ENCODE peak calls at places on chromosomes 4 and X, in seven cellular contexts. One of them, this sample, is unnamed. For H3K36me3, the result is how much of the 10 kb centered on the place peaks cover.

GRCh38 chrX:57583477-57583876 is 8.3 kb upstream of the ZXDB start:
- DNase-seq in transverse colon: peak
- DNase-seq in mucosa of descending colon: peak
- DNase-seq in IMR-90: no peak
- DNase-seq in HepG2: no peak
- DNase-seq in ovary: no peak
- DNase-seq in esophagus squamous epithelium: no peak
- DNase-seq in this sample: no peak

GRCh38 chr4:25949166-25949748 is 35.2 kb downstream of the SMIM20 start:
- DNase-seq in IMR-90: no peak
- DNase-seq in esophagus squamous epithelium: no peak
- DNase-seq in transverse colon: no peak
- DNase-seq in mucosa of descending colon: peak
- DNase-seq in ovary: no peak
- DNase-seq in HepG2: peak
- DNase-seq in this sample: no peak

GRCh38 chrX:39653656-39654055 is 444.1 kb downstream of the BCOR start:
- DNase-seq in transverse colon: no peak
- DNase-seq in esophagus squamous epithelium: no peak
- DNase-seq in HepG2: no peak
- DNase-seq in mucosa of descending colon: no peak
- DNase-seq in ovary: no peak
- DNase-seq in IMR-90: no peak
- DNase-seq in this sample: no peak

GRCh38 chrX:14409341-14409740 is 120.0 kb upstream of the GLRA2 start:
- DNase-seq in IMR-90: no peak
- DNase-seq in transverse colon: no peak
- DNase-seq in esophagus squamous epithelium: no peak
- DNase-seq in mucosa of descending colon: peak
- DNase-seq in ovary: no peak
- DNase-seq in HepG2: peak
- DNase-seq in this sample: no peak

GRCh38 chr4:121551881-121552280 is 144.9 kb downstream of the ANXA5 start:
- DNase-seq in IMR-90: no peak
- DNase-seq in transverse colon: no peak
- DNase-seq in HepG2: peak
- DNase-seq in mucosa of descending colon: no peak
- DNase-seq in ovary: no peak
- DNase-seq in esophagus squamous epithelium: no peak
- DNase-seq in this sample: no peak

GRCh38 chr4:7687006-7687405 is 252.3 kb upstream of the PSAPL1 start:
- DNase-seq in IMR-90: no peak
- DNase-seq in mucosa of descending colon: no peak
- DNase-seq in esophagus squamous epithelium: no peak
- DNase-seq in ovary: no peak
- DNase-seq in HepG2: no peak
- DNase-seq in transverse colon: no peak
- DNase-seq in this sample: no peak

GRCh38 chr4:5381981-5382441 is 326.3 kb downstream of the EVC2 start:
- DNase-seq in HepG2: no peak
- DNase-seq in ovary: no peak
- DNase-seq in transverse colon: no peak
- DNase-seq in esophagus squamous epithelium: no peak
- DNase-seq in IMR-90: peak
- DNase-seq in mucosa of descending colon: no peak
- DNase-seq in this sample: no peak

GRCh38 chrX:17802756-17803155 is 58.3 kb downstream of the RAI2 start:
- DNase-seq in HepG2: no peak
- DNase-seq in transverse colon: no peak
- DNase-seq in esophagus squamous epithelium: no peak
- DNase-seq in mucosa of descending colon: no peak
- DNase-seq in IMR-90: no peak
- DNase-seq in ovary: no peak
- DNase-seq in this sample: no peak

GRCh38 chrX:120456973-120457372 is 12.1 kb downstream of the LAMP2 start:
- DNase-seq in mucosa of descending colon: no peak
- DNase-seq in esophagus squamous epithelium: no peak
- DNase-seq in ovary: no peak
- DNase-seq in IMR-90: peak
- DNase-seq in HepG2: no peak
- DNase-seq in transverse colon: no peak
- DNase-seq in this sample: no peak

GRCh38 chr4:148445071-148445902 is 3.1 kb upstream of the NR3C2 start:
- DNase-seq in transverse colon: peak
- DNase-seq in ovary: peak
- DNase-seq in IMR-90: no peak
- DNase-seq in HepG2: no peak
- DNase-seq in mucosa of descending colon: peak
- DNase-seq in esophagus squamous epithelium: peak
- DNase-seq in this sample: peak

GRCh38 chrX:133307094-133307493 is 88.9 kb upstream of the TFDP3 start:
- DNase-seq in HepG2: no peak
- DNase-seq in mucosa of descending colon: no peak
- DNase-seq in esophagus squamous epithelium: no peak
- DNase-seq in transverse colon: no peak
- DNase-seq in IMR-90: no peak
- DNase-seq in ovary: no peak
- DNase-seq in this sample: no peak

GRCh38 chrX:133305348-133305747 is 87.2 kb upstream of the TFDP3 start:
- DNase-seq in IMR-90: no peak
- DNase-seq in mucosa of descending colon: no peak
- DNase-seq in transverse colon: no peak
- DNase-seq in ovary: no peak
- DNase-seq in HepG2: no peak
- DNase-seq in esophagus squamous epithelium: no peak
- DNase-seq in this sample: no peak

GRCh38 chrX:133302775-133303445 is 84.8 kb upstream of the TFDP3 start:
- DNase-seq in IMR-90: peak
- DNase-seq in ovary: no peak
- DNase-seq in HepG2: no peak
- DNase-seq in transverse colon: no peak
- DNase-seq in mucosa of descending colon: no peak
- DNase-seq in esophagus squamous epithelium: no peak
- DNase-seq in this sample: peak

DNA sequence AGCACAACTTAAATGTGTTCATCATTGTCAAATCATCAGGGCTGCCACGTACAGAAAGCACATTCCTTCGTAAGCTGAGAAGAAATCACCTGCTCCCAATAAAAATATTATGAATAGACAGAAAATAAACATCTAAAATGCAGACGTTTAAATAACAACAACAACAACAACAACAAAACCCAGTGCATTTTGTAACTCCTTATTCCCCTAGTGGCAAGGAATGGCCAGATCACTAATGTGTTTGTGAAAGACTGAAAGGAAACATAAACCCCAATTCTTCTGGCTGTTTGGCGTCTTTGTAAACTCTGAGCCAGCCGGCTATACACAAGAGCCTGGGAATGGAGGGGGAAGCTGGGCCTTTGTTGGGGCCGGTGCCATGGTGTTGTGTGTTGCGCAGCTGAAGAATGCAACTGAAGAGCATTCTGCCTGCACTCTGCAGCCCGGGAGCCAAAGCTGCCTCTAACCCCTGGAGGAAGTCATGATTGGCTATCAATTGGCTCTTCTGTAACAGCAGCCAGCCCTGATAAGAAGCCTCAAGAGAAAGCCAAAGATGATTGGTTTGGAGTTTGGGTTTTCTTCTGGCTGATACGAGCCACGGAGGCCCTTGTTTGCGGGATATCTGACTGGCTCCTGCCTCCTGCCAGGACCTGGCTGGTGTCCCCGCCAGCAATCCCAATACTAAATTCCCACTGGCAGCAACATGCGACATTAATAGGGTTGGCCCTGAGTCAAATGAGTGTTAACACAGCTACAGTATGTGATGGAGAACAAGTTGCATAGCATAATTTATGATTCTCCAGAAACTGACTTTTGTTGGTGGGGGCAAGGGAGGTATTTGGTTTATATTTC is 89.7 kb upstream of the TFDP3 start:
- DNase-seq in IMR-90: no peak
- DNase-seq in transverse colon: peak
- DNase-seq in mucosa of descending colon: no peak
- DNase-seq in HepG2: no peak
- DNase-seq in ovary: no peak
- DNase-seq in esophagus squamous epithelium: no peak
- DNase-seq in this sample: peak
- H3K36me3 ChIP-seq in IMR-90: under half
- H3K36me3 ChIP-seq in transverse colon: under half
- H3K36me3 ChIP-seq in mucosa of descending colon: under half
- H3K36me3 ChIP-seq in HepG2: under half
- H3K36me3 ChIP-seq in ovary: under half
- H3K36me3 ChIP-seq in esophagus squamous epithelium: under half
- H3K36me3 ChIP-seq in this sample: under half

GRCh38 chr4:159344877-159345276 is 242.0 kb downstream of the RAPGEF2 start:
- DNase-seq in IMR-90: no peak
- DNase-seq in mucosa of descending colon: no peak
- DNase-seq in ovary: no peak
- DNase-seq in HepG2: no peak
- DNase-seq in transverse colon: no peak
- DNase-seq in esophagus squamous epithelium: no peak
- DNase-seq in this sample: no peak

GRCh38 chr4:159342374-159342773 is 239.5 kb downstream of the RAPGEF2 start:
- DNase-seq in esophagus squamous epithelium: no peak
- DNase-seq in ovary: no peak
- DNase-seq in transverse colon: no peak
- DNase-seq in mucosa of descending colon: no peak
- DNase-seq in HepG2: no peak
- DNase-seq in IMR-90: no peak
- DNase-seq in this sample: no peak

GRCh38 chr4:159346681-159347080 is 243.8 kb downstream of the RAPGEF2 start:
- DNase-seq in IMR-90: no peak
- DNase-seq in HepG2: no peak
- DNase-seq in transverse colon: no peak
- DNase-seq in ovary: no peak
- DNase-seq in esophagus squamous epithelium: no peak
- DNase-seq in mucosa of descending colon: no peak
- DNase-seq in this sample: no peak

GRCh38 chr4:159341486-159341885 is 238.6 kb downstream of the RAPGEF2 start:
- DNase-seq in ovary: no peak
- DNase-seq in HepG2: peak
- DNase-seq in esophagus squamous epithelium: no peak
- DNase-seq in transverse colon: no peak
- DNase-seq in IMR-90: peak
- DNase-seq in mucosa of descending colon: no peak
- DNase-seq in this sample: no peak
- H3K36me3 ChIP-seq in ovary: under half
- H3K36me3 ChIP-seq in HepG2: under half
- H3K36me3 ChIP-seq in esophagus squamous epithelium: under half
- H3K36me3 ChIP-seq in transverse colon: under half
- H3K36me3 ChIP-seq in IMR-90: under half
- H3K36me3 ChIP-seq in mucosa of descending colon: under half
- H3K36me3 ChIP-seq in this sample: under half

DNA sequence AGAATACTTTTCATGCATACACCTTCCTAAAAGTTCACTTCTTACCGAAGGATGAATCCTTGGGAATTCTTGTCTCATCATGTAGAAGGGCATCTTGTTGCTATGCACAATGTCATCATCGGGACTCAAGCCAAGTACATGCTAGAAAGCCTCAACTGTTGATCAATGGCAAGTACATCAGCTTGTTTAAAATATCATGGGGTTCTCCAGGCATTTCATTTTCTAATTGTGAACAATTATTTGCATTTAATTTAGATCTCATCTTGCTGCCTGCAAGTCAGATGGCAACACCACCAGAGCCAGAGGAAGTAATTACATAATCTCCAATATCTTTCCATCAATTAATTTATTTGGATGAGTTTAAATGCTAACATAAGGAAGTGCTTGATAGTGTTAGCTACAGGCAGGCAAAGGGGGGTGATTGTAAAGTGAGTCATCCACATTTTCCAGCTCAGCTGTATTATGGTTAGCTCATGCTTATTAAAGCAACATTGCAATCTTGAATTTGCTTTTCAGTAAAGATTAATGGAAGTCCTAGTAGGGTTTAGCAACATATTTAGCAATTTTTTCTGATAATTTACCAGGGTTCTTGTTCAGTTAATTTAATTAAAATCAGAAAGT is 356.5 kb downstream of the CBLL2 start:
- DNase-seq in mucosa of descending colon: no peak
- DNase-seq in IMR-90: peak
- DNase-seq in ovary: no peak
- DNase-seq in HepG2: no peak
- DNase-seq in transverse colon: no peak
- DNase-seq in esophagus squamous epithelium: no peak
- DNase-seq in this sample: no peak
- H3K36me3 ChIP-seq in mucosa of descending colon: under half
- H3K36me3 ChIP-seq in IMR-90: under half
- H3K36me3 ChIP-seq in ovary: under half
- H3K36me3 ChIP-seq in HepG2: under half
- H3K36me3 ChIP-seq in transverse colon: under half
- H3K36me3 ChIP-seq in esophagus squamous epithelium: under half
- H3K36me3 ChIP-seq in this sample: under half

DNA sequence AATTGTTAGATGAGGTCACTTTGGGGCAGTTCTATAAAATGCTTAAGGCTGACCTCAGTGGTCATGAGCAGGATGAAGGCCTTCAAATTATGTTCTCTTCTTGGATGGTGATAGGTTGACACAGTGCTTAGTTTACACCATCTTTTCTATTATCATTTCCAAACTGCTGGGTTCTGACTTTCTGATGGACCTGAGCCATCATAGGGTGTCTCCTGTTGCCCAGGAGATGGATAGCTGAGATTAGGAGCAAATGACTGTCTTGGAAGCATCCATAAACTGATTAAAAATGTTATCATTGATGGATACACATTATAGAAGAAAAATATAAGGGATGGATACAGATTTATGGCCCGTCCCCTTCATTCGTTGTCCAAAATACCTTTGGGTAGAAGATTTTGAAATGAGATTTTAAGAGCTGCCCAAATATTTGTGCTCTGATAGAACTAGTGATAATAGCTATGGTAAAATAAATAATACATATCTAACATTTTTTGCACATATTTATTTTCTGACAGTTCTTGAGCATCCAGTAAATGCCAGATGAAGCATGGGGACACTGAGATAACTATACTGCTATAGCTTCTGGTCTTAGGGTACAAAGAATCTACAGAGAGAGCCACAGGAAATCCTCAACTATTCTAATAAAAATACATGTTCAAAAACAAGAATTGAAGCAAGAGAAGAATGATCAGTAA is 839.4 kb upstream of the LCORL start:
- DNase-seq in transverse colon: no peak
- DNase-seq in IMR-90: no peak
- DNase-seq in mucosa of descending colon: no peak
- DNase-seq in ovary: no peak
- DNase-seq in esophagus squamous epithelium: no peak
- DNase-seq in HepG2: no peak
- DNase-seq in this sample: no peak
- H3K36me3 ChIP-seq in transverse colon: under half
- H3K36me3 ChIP-seq in IMR-90: under half
- H3K36me3 ChIP-seq in mucosa of descending colon: under half
- H3K36me3 ChIP-seq in ovary: under half
- H3K36me3 ChIP-seq in esophagus squamous epithelium: under half
- H3K36me3 ChIP-seq in HepG2: under half
- H3K36me3 ChIP-seq in this sample: under half

GRCh38 chrX:132209527-132209926 is 9.7 kb downstream of the RAP2C start:
- DNase-seq in ovary: no peak
- DNase-seq in HepG2: no peak
- DNase-seq in transverse colon: no peak
- DNase-seq in IMR-90: peak
- DNase-seq in esophagus squamous epithelium: no peak
- DNase-seq in mucosa of descending colon: peak
- DNase-seq in this sample: no peak
- H3K36me3 ChIP-seq in ovary: under half
- H3K36me3 ChIP-seq in HepG2: under half
- H3K36me3 ChIP-seq in transverse colon: under half
- H3K36me3 ChIP-seq in IMR-90: under half
- H3K36me3 ChIP-seq in esophagus squamous epithelium: under half
- H3K36me3 ChIP-seq in mucosa of descending colon: under half
- H3K36me3 ChIP-seq in this sample: under half

This sample was measured in heart right ventricle.